ENCODE peak calls at places on chromosomes 5 and 9, in eight cellular contexts. Z, D, R, T, V, J, A and X are unnamed samples.

GRCh38 chr5:55544341-55544740 is 9.6 kb upstream of the PLPP1 start:
- DNase-seq in Z (peak), D (peak), R (peak), T (no peak), V (no peak), J (no peak), A (peak), X (no peak)

GRCh38 chr5:67969631-67970030 is 245.9 kb upstream of the PIK3R1 start:
- DNase-seq in Z (peak), D (no peak), R (no peak), T (no peak), V (no peak), J (peak), A (no peak), X (no peak)

GRCh38 chr5:38468202-38468656 is 88.2 kb downstream of the LIFR start:
- DNase-seq in Z (peak), D (peak), R (peak), T (no peak), V (no peak), J (no peak), A (peak), X (no peak)

GRCh38 chr5:124240732-124241131 is 505.7 kb downstream of the ZNF608 start:
- DNase-seq in Z (no peak), D (no peak), R (no peak), T (no peak), V (no peak), J (no peak), A (no peak), X (no peak)

GRCh38 chr5:169893586-169893985 is 86.7 kb downstream of the INSYN2B start:
- DNase-seq in Z (no peak), D (peak), R (peak), T (no peak), V (no peak), J (no peak), A (no peak), X (no peak)

GRCh38 chr9:3963266-3964019 is 336.4 kb downstream of the GLIS3 start:
- DNase-seq in Z (peak), D (peak), R (peak), T (no peak), V (no peak), J (peak), A (peak), X (no peak)

GRCh38 chr9:114330636-114331035 is 967 bp downstream of the ORM2 start:
- DNase-seq in Z (no peak), D (no peak), R (no peak), T (no peak), V (no peak), J (no peak), A (no peak), X (no peak)

GRCh38 chr9:77589046-77589795 is 58.9 kb downstream of the GNA14 start:
- DNase-seq in Z (peak), D (no peak), R (no peak), T (no peak), V (no peak), J (peak), A (peak), X (no peak)

GRCh38 chr9:37966443-37967271 is 62.7 kb upstream of the SLC25A51 start:
- DNase-seq in Z (no peak), D (peak), R (no peak), T (no peak), V (no peak), J (peak), A (no peak), X (no peak)

GRCh38 chr5:142235050-142235797 is 89.6 kb downstream of the SPRY4 start:
- DNase-seq in Z (peak), D (peak), R (peak), T (peak), V (peak), J (no peak), A (peak), X (no peak)

GRCh38 chr5:34455096-34455495 is 201.0 kb upstream of the RAI14 start:
- DNase-seq in Z (no peak), D (peak), R (peak), T (no peak), V (no peak), J (no peak), A (no peak), X (no peak)

GRCh38 chr9:84945878-84946538 is 276.5 kb downstream of the NTRK2 start:
- DNase-seq in Z (no peak), D (no peak), R (peak), T (no peak), V (no peak), J (no peak), A (no peak), X (no peak)

GRCh38 chr5:172897691-172898512 is 61.3 kb upstream of the RPL26L1 start:
- DNase-seq in Z (no peak), D (peak), R (peak), T (peak), V (no peak), J (peak), A (peak), X (no peak)

GRCh38 chr9:124251188-124251587 is 6.6 kb upstream of the NEK6 start:
- DNase-seq in Z (no peak), D (no peak), R (no peak), T (no peak), V (no peak), J (no peak), A (no peak), X (no peak)

GRCh38 chr5:36164461-36164860 is 12.6 kb downstream of the SKP2 start:
- DNase-seq in Z (no peak), D (no peak), R (no peak), T (no peak), V (no peak), J (no peak), A (no peak), X (no peak)

GRCh38 chr5:107806705-107807104 is 136.0 kb upstream of the EFNA5 start:
- DNase-seq in Z (peak), D (peak), R (peak), T (no peak), V (no peak), J (peak), A (peak), X (no peak)

GRCh38 chr9:115373710-115374045 is 255.7 kb upstream of the TNC start:
- DNase-seq in Z (no peak), D (no peak), R (no peak), T (no peak), V (no peak), J (no peak), A (no peak), X (no peak)

GRCh38 chr5:140221697-140222223 is 46.8 kb downstream of the CYSTM1 start:
- DNase-seq in Z (peak), D (peak), R (peak), T (no peak), V (no peak), J (no peak), A (peak), X (no peak)

GRCh38 chr9:116843863-116844620 is 156.9 kb downstream of the TRIM32 start:
- DNase-seq in Z (peak), D (no peak), R (no peak), T (no peak), V (no peak), J (no peak), A (no peak), X (no peak)

GRCh38 chr5:178460598-178461425 is 129.4 kb downstream of the COL23A1 start:
- DNase-seq in Z (no peak), D (no peak), R (peak), T (peak), V (peak), J (peak), A (peak), X (no peak)

GRCh38 chr5:30605693-30606268 is 587.7 kb upstream of the CDH6 start:
- DNase-seq in Z (no peak), D (no peak), R (no peak), T (no peak), V (no peak), J (peak), A (no peak), X (no peak)

GRCh38 chr5:160787247-160787646 is 64.8 kb downstream of the ATP10B start:
- DNase-seq in Z (peak), D (no peak), R (peak), T (peak), V (peak), J (peak), A (peak), X (no peak)

GRCh38 chr5:143311428-143311827 is 92.1 kb downstream of the NR3C1 start:
- DNase-seq in Z (peak), D (peak), R (peak), T (no peak), V (peak), J (no peak), A (peak), X (no peak)

GRCh38 chr5:143449772-143450171 is 46.3 kb upstream of the NR3C1 start:
- DNase-seq in Z (no peak), D (peak), R (peak), T (no peak), V (no peak), J (no peak), A (no peak), X (no peak)

GRCh38 chr5:85428426-85428934 is 1043.8 kb upstream of the EDIL3 start:
- DNase-seq in Z (no peak), D (no peak), R (no peak), T (no peak), V (no peak), J (no peak), A (peak), X (no peak)

GRCh38 chr9:122212473-122213004 is 16.2 kb downstream of the LHX6 start:
- DNase-seq in Z (no peak), D (no peak), R (no peak), T (no peak), V (no peak), J (no peak), A (no peak), X (no peak)

GRCh38 chr5:1665803-1666202 is 133.8 kb downstream of the MRPL36 start:
- DNase-seq in Z (no peak), D (no peak), R (no peak), T (no peak), V (no peak), J (no peak), A (no peak), X (no peak)

GRCh38 chr5:38458174-38458573 is 98.3 kb downstream of the LIFR start:
- DNase-seq in Z (no peak), D (no peak), R (no peak), T (no peak), V (no peak), J (no peak), A (no peak), X (no peak)

DNA sequence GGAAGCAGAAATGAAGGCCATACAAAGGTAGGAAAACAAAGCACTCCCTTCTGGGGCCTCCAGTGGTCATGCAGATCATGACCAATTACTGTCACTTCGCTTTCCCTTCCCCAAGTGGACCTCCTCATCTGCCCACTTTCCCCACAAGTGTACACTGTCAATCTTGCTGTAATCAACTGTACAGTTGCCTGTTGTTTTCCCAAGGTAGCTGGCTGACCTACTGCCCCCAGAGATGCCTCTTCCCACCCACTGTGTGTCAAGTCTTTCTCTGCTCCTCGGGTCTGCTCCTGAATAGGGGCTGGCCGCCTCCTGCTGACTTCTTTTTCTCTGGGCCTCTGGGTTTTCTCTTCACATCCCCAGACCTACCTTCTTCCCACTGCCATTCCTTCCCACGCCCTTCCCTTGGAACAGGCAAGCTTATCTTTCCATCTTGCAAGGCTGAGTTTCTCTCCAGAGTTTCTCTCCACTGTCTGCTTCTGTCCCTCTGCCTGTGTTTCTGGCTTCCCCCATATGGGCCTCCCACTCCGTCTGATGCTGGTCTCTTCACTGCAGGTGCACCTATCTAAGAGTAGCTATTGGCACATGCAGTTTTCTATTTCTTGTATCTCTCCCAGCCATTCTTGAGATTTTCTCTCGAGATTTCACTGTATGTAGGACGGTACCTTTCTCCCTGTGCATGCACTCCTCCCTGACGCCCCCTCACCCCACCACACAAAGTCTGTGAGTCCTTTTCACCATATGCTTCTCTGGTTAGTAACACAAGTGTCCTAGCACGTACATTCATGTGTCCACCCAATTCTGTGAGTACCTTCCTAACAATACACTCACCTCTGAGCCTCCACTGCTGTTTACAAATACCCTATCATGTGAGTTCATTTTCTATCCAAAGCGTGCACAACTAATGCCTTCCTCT is 2.3 kb downstream of the ELL2 start:
- DNase-seq in Z (peak), D (peak), R (peak), T (peak), V (peak), J (peak), A (no peak), X (no peak)
- H3K4me3 ChIP-seq in Z (peak), D (peak), R (peak), T (peak), V (peak), J (peak), A (peak), X (no peak)

GRCh38 chr5:88686743-88687142 is 196.2 kb downstream of the MEF2C start:
- DNase-seq in Z (no peak), D (no peak), R (no peak), T (no peak), V (peak), J (no peak), A (no peak), X (no peak)

GRCh38 chr5:88688242-88688959 is 194.6 kb downstream of the MEF2C start:
- DNase-seq in Z (no peak), D (no peak), R (no peak), T (no peak), V (no peak), J (no peak), A (no peak), X (no peak)

GRCh38 chr5:88687253-88687955 is 195.6 kb downstream of the MEF2C start:
- DNase-seq in Z (no peak), D (no peak), R (no peak), T (no peak), V (peak), J (no peak), A (no peak), X (no peak)

GRCh38 chr5:88684136-88684500 is 198.9 kb downstream of the MEF2C start:
- DNase-seq in Z (no peak), D (no peak), R (no peak), T (no peak), V (no peak), J (no peak), A (no peak), X (no peak)

DNA sequence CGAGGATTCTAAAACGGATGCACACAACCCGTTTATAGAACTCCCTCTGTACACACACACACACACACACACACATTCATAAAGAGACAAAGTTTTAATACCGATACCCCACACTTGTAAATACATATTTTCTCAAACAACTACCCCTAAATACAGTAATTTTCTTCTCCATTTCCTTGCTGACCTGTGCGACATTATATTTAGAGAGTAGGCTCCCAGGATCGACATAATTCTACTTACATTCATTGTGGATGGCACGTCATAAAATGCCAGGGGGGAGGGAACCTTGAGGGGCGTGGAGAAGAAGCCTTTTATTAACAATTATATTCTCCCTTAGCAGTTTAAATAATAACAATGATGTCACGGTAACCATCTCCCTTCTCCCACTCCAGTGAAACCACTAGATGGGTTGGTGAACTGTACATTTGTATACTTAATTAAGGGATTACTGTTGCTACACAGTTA is 196.9 kb downstream of the MEF2C start:
- DNase-seq in Z (no peak), D (peak), R (no peak), T (no peak), V (peak), J (no peak), A (no peak), X (no peak)
- TF ChIP-seq EZH2 in Z (no peak), D (no peak), R (no peak), T (no peak), V (peak), J (peak), A (no peak), X (no peak)

DNA sequence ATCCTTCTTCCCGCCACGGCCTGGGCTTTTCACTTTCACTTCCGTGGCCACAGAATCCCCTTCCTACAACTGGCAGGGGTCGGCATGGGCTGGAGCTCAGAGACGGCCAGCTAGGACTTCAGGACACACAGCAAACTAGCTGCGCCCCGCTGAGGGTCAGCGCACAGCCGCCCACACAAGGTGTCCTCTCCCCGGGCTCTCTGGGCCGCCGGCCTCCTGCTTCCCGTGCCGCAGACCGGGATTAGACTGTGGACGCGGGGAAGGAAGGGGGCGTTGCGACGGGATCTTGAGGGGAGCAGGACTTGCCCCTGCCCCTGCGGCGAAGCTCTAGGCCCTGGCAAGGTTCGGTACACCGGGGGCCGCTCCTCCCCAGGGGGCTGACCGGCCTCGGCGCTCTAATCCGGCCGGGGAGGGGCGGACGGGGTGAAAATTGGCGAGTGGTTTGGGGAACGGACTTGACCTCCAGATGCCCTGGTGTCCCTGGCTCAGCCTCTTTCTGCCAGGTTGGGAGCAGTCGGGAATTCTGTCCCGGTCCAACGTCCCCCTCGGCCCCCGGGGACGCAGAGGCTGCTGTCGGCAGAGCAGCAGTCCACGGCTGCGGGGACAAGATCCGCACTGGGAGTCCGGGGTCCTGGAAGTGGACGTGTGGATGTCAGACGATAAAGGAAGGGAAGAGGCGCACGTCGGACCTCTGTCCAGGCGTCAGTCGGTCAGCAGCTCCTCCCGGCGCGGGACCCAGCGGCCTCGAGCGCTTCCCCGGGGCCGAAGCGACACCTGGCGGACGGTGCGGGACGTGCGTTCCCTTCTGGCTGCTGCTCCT is 1.8 kb upstream of the CNTFR start:
- DNase-seq in Z (peak), D (peak), R (peak), T (peak), V (peak), J (peak), A (peak), X (no peak)
- H3K4me3 ChIP-seq in Z (no peak), D (no peak), R (no peak), T (peak), V (peak), J (no peak), A (no peak), X (peak)

GRCh38 chr9:99825158-99826046 is 3.7 kb downstream of the NR4A3 start:
- DNase-seq in Z (no peak), D (no peak), R (no peak), T (peak), V (peak), J (no peak), A (no peak), X (no peak)
- TF ChIP-seq EZH2 in Z (no peak), D (no peak), R (no peak), T (peak), V (peak), J (peak), A (no peak), X (no peak)

GRCh38 chr9:135076143-135076875 is 11.2 kb upstream of the OLFM1 start:
- DNase-seq in Z (no peak), D (no peak), R (no peak), T (peak), V (no peak), J (no peak), A (no peak), X (no peak)
- H3K4me3 ChIP-seq in Z (no peak), D (no peak), R (peak), T (peak), V (peak), J (no peak), A (no peak), X (peak)

GRCh38 chr5:171648279-171648774 is 137.3 kb upstream of the SMIM23 start:
- DNase-seq in Z (no peak), D (no peak), R (no peak), T (no peak), V (no peak), J (no peak), A (no peak), X (no peak)

GRCh38 chr5:171647900-171648253 is 137.7 kb upstream of the SMIM23 start:
- DNase-seq in Z (no peak), D (peak), R (no peak), T (no peak), V (no peak), J (no peak), A (no peak), X (no peak)

GRCh38 chr5:171650605-171651004 is 135.0 kb upstream of the SMIM23 start:
- DNase-seq in Z (no peak), D (no peak), R (no peak), T (no peak), V (no peak), J (no peak), A (no peak), X (no peak)

GRCh38 chr5:171647043-171647899 is 138.3 kb upstream of the SMIM23 start:
- DNase-seq in Z (no peak), D (peak), R (peak), T (no peak), V (no peak), J (peak), A (peak), X (no peak)

DNA sequence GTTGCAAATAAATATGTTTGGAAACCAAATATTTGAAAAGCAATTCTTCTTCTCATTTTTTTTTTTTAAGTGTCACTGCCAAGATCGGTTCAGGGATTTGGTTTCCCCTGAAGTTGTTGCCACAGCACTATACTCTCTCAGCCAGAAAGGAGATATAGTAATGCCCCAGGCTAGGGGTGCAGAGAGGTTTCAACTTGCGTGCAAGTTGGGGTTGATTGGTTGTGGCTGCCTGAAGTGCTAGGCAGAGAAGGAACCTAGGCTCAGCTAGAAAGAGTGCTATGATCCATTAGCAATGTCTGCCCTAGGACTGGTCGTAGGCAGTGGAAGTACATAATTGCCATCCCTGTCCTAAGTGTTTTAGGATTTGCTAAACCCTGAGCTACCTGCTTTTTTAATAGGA is 136.6 kb upstream of the SMIM23 start:
- DNase-seq in Z (no peak), D (no peak), R (no peak), T (no peak), V (no peak), J (no peak), A (no peak), X (peak)
- TF ChIP-seq EZH2 in Z (no peak), D (no peak), R (no peak), T (no peak), V (no peak), J (no peak), A (no peak), X (no peak)